ENCODE peak calls at places on chromosomes 3 and 15, in four cellular contexts. K is GM06990, B is keratinocyte, C is colonic mucosa. M is an unnamed sample.

GRCh38 chr3:30231277-30232141 is 374.9 kb upstream of the TGFBR2 start:
- DNase-seq in K (no peak), B (no peak), C (no peak), M (no peak)

GRCh38 chr15:86540840-86541467 is 461.3 kb downstream of the AGBL1 start:
- DNase-seq in K (no peak), B (no peak), C (no peak), M (no peak)

GRCh38 chr3:184593923-184594303 is 32.3 kb downstream of the EPHB3 start:
- DNase-seq in K (no peak), B (no peak), C (no peak), M (no peak)

GRCh38 chr3:100256724-100257123 is 4.1 kb upstream of the TBC1D23 start:
- DNase-seq in K (no peak), B (no peak), C (no peak), M (no peak)

GRCh38 chr3:5122741-5123706 is 932 bp downstream of the ARL8B start:
- DNase-seq in K (no peak), B (peak; percentile 66), C (peak; percentile 35), M (peak; percentile 17)

GRCh38 chr15:88649286-88649733 is 10.5 kb downstream of the ISG20 start:
- DNase-seq in K (peak; percentile 48), B (peak; percentile 91), C (peak; percentile 22), M (peak; percentile 66)

GRCh38 chr3:194397757-194398312 is 1.2 kb downstream of the GP5 start:
- DNase-seq in K (peak; percentile 43), B (no peak), C (no peak), M (no peak)

GRCh38 chr3:150169279-150169970 is 198.7 kb upstream of the PFN2 start:
- DNase-seq in K (no peak), B (no peak), C (no peak), M (no peak)

GRCh38 chr3:189101594-189101993 is 70.2 kb upstream of the TPRG1 start:
- DNase-seq in K (no peak), B (no peak), C (no peak), M (no peak)

GRCh38 chr3:118838871-118839270 is 195.8 kb downstream of the IGSF11 start:
- DNase-seq in K (no peak), B (no peak), C (no peak), M (no peak)

GRCh38 chr15:89666858-89667705 is 11.8 kb upstream of the KIF7 start:
- DNase-seq in K (no peak), B (no peak), C (no peak), M (no peak)

GRCh38 chr3:54696313-54696712 is 231.5 kb downstream of the LRTM1 start:
- DNase-seq in K (no peak), B (no peak), C (no peak), M (no peak)

GRCh38 chr15:72474912-72475601 is 927 bp downstream of the ARIH1 start:
- DNase-seq in K (peak; percentile 86), B (no peak), C (peak; percentile 78), M (peak; percentile 80)
- TF ChIP-seq CTCF in K (no peak), B (peak; percentile 14), C (no peak), M (no peak)

GRCh38 chr15:72197045-72197459 is 535 bp downstream of the GRAMD2A start:
- DNase-seq in K (peak; percentile 37), B (no peak), C (no peak), M (no peak)

GRCh38 chr15:72199721-72200212 is 2.2 kb upstream of the GRAMD2A start:
- DNase-seq in K (peak; percentile 38), B (peak; percentile 80), C (peak; percentile 88), M (peak; percentile 88)

GRCh38 chr15:72196409-72197044 is 1.1 kb downstream of the GRAMD2A start:
- DNase-seq in K (peak; percentile 30), B (no peak), C (no peak), M (no peak)

GRCh38 chr15:72198410-72199270 is 1.1 kb upstream of the GRAMD2A start:
- DNase-seq in K (no peak), B (no peak), C (no peak), M (no peak)

DNA sequence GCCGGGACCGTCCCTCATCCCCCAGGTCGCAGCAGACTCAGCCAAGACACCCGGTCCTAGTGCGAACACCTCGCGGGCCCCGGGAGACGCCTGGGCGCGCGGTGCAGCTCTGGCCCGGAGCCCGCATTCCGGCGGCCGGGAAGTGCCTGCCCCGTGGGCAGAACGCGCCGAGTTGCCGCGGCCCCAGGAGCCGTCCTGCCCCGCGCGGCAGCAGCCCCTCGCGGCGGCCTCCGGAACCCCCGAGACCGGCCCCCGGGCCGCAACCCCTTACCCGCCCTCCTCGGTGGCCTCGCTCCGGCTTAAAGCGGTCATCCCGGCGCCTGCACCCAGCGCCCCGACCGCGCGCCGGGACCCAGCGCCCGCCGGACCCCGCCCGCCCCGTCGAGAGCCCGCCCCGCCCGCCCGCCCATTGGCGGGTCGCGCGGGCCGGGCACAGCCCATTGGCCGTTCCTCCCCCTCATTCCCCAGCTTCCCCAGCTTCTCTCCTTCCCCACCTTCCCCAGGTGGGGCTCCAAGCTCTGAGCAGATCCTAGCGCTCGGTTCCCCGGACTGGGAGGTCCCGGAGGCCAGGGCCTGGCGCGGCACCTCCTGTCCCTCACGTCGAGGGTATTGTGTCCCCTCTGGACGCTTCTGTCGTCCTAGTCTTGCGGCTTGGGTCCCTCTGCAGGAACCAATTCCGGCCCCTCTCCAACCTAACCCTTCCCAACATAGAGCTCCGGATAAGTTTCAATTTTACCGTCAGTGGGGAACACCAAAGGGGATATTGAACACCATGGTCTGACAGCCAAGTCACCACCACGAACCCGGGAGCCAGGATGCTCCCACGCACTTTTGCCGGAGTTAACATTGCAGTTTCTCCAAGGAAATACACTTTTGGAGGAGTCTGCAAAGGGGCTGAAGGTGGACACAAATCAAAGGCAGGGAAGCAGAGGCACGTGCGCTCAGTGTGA is at the start of gene GRAMD2A:
- DNase-seq in K (peak; percentile 45), B (no peak), C (peak; percentile 47), M (peak; percentile 80)
- TF ChIP-seq CTCF in K (no peak), B (no peak), C (no peak), M (no peak)

DNA sequence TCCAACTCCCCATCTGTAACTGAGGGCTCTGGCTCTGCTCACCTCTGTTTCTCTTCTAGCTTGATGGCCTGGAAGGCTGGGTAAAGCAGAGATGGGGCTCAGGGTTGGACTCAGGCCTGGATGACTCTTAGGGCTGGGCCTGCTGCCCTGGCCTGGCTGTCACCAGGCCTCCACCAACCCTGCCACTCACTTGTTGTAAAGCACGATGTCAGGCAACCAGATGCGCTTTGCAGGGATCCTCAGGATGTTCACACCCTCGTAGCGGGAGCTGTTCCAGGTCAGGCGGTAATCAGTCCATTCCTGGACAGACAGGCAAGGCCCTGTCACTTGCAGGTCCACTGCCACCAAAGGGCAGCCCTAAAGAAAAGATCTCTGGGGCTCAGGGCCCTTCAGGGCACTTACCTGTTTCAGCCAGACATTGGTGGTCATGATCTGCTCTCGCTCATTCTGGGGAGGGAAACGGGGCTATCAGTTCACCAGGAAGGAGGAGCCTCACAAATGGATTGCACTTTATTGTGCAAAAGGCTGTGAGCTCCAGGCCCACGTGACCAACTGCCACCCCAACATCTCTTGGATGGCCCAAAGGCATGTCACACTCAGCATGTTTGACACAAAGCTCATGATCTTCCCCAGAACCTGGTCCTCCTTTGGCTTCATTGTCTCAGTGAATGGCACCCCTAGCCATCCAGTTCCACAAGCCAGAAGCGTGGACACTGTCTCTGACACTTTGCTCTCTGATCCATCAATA is 9.9 kb downstream of the CHRNB4 start:
- DNase-seq in K (no peak), B (no peak), C (no peak), M (no peak)
- TF ChIP-seq CTCF in K (no peak), B (no peak), C (no peak), M (no peak)

GRCh38 chr3:3087279-3087678 is 22.9 kb downstream of the IL5RA start:
- DNase-seq in K (no peak), B (no peak), C (no peak), M (no peak)

GRCh38 chr3:3088066-3088465 is 22.1 kb downstream of the IL5RA start:
- DNase-seq in K (no peak), B (no peak), C (no peak), M (no peak)

GRCh38 chr3:3085782-3086181 is 24.4 kb downstream of the IL5RA start:
- DNase-seq in K (no peak), B (no peak), C (no peak), M (no peak)

GRCh38 chr3:3086239-3086638 is 23.9 kb downstream of the IL5RA start:
- DNase-seq in K (no peak), B (no peak), C (no peak), M (no peak)

DNA sequence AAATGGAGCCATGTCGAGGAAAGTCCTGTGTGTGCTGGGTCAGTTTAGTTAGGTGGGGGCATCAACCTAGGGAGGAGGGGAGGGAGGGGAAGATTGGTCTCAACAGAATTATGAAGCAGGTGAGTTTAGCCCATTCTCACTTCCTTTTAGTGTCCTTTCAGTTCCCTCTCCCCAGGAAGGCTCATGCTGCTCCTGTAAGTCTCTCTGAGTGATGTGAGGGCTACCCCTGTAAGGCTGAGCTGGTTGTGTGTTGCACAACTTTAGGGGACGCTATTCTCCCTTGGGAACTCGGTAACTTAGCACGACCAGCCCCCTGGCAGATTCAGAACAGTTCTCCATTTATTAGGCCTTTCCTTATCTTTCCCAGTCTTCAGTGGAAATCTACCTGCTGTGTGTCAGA is 21.2 kb downstream of the IL5RA start:
- DNase-seq in K (peak; percentile 66), B (no peak), C (no peak), M (no peak)
- TF ChIP-seq CTCF in K (peak; percentile 52), B (no peak), C (no peak), M (no peak)

DNA sequence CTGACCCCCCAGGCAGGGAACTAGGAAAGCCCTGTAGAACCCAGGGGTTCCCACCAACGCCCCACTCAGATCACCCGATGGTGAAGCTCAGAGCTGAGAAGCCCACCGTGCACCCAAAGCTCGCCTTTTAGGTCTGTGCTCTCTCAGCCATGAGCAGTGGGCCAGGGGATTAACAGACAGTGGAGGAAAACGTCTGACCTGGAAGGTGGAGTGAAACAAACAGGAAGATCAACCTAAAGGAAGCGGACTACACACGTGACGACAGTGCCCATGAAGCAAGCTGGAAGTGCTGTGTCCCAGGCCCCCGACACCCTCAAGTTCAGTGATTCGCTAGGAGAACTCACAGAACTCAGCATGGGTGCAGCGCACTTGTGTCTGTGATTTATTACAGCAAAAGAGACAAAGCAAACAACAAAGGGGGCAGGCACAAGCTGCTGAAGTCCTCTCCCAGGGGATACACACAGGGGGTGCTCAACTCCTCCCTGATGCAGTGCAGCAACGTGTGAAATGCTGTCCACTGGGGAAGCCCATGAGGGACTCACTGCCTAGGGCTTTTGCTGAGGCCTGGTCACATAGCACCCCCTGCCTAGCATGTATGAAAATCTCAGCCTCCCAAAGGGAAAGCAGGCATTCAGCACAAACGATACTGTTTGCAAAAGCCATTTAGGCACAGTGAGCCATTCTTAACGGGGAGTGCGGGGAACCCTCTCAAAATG is 43.5 kb downstream of the CFAP92 start:
- DNase-seq in K (no peak), B (no peak), C (peak; percentile 16), M (peak; percentile 34)
- TF ChIP-seq CTCF in K (peak; percentile 17), B (peak; percentile 27), C (no peak), M (no peak)

DNA sequence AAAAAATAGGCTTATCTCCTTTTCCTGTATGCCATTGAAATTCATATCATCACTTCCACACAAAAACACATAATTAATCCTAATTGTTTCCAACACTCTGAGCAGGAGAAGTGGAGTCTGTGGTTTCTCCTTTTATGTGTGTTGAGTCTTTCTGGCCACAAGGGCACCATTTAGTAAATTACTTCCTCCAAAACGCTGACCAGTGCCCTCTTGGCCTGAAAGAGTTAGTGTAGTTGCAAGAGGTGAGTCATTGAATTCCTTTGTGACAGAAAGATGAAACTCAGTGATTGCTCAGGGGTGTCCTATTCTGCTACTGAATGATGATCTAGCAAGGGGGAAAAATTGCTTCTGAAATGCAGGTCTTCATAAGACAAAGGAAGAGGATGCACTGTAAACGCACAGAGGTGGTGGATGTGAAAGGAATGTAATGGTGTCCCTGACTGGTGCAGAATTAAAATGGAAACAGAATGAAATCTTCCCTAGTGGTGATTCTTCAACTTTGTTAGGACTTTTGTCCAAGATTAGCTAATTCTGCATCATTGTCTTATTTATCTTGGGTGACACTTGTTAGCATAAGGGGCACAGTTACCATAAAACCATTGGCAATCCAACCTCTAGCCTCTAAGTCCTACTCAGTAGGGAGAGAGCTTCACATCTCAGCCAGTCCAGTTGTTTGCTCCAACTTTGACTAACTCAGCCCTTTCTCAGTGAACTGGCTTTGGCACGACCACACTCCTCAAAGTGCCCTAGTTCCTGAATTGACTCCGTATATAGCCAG is 208.4 kb upstream of the NANOGP8 start:
- DNase-seq in K (no peak), B (no peak), C (no peak), M (peak; percentile 6)
- TF ChIP-seq CTCF in K (no peak), B (no peak), C (no peak), M (no peak)